ENCODE peak calls at places on chromosome 4, in eight cellular contexts. G, T, L, I, W, R, V and C are unnamed samples. For H3K27me3 and H3K36me3, the result is how much of the 10 kb centered on the place peaks cover.

GRCh38 chr4:116926631-116927295 is 158.6 kb downstream of the TRAM1L1 start:
- DNase-seq in G (no peak), T (no peak), L (peak), I (no peak), W (no peak), R (no peak), V (no peak), C (peak)

GRCh38 chr4:2805712-2806391 is 13.0 kb downstream of the SH3BP2 start:
- DNase-seq in G (no peak), T (peak), L (no peak), I (peak), W (no peak), R (no peak), V (no peak), C (no peak)

GRCh38 chr4:106092361-106093040 is 197.2 kb downstream of the NPNT start:
- DNase-seq in G (no peak), T (no peak), L (no peak), I (no peak), W (no peak), R (no peak), V (no peak), C (no peak)

GRCh38 chr4:108029731-108030130 is 40.0 kb downstream of the HADH start:
- DNase-seq in G (no peak), T (no peak), L (no peak), I (no peak), W (no peak), R (no peak), V (no peak), C (no peak)

GRCh38 chr4:32472918-32473317 is 1752.7 kb downstream of the PCDH7 start:
- DNase-seq in G (no peak), T (no peak), L (peak), I (no peak), W (no peak), R (no peak), V (no peak), C (no peak)

GRCh38 chr4:6008766-6009385 is 9.4 kb downstream of the C4orf50 start:
- DNase-seq in G (no peak), T (no peak), L (no peak), I (no peak), W (no peak), R (no peak), V (no peak), C (no peak)

GRCh38 chr4:968621-969394 is 4.6 kb downstream of the DGKQ start:
- DNase-seq in G (no peak), T (no peak), L (no peak), I (no peak), W (no peak), R (no peak), V (no peak), C (peak)

GRCh38 chr4:108586778-108587177 is 33.6 kb upstream of the RPL34 start:
- DNase-seq in G (no peak), T (no peak), L (no peak), I (no peak), W (no peak), R (no peak), V (no peak), C (no peak)

GRCh38 chr4:6199344-6199921 is 916 bp downstream of the JAKMIP1 start:
- DNase-seq in G (no peak), T (no peak), L (peak), I (no peak), W (no peak), R (peak), V (no peak), C (peak)

GRCh38 chr4:10565166-10565780 is 108.0 kb upstream of the ZNF518B start:
- DNase-seq in G (no peak), T (no peak), L (no peak), I (no peak), W (no peak), R (no peak), V (no peak), C (no peak)

GRCh38 chr4:8547108-8547911 is 32.9 kb upstream of the GPR78 start:
- DNase-seq in G (peak), T (no peak), L (peak), I (no peak), W (no peak), R (no peak), V (peak), C (peak)

GRCh38 chr4:12286351-12286750 is 857.7 kb upstream of the HS3ST1 start:
- DNase-seq in G (no peak), T (no peak), L (no peak), I (no peak), W (no peak), R (no peak), V (no peak), C (no peak)

GRCh38 chr4:78004270-78004669 is 52.9 kb upstream of the FRAS1 start:
- DNase-seq in G (no peak), T (no peak), L (no peak), I (no peak), W (no peak), R (no peak), V (no peak), C (no peak)

GRCh38 chr4:101140228-101140627 is 207.1 kb downstream of the PPP3CA start:
- DNase-seq in G (no peak), T (no peak), L (no peak), I (no peak), W (no peak), R (no peak), V (no peak), C (no peak)

GRCh38 chr4:174580597-174580996 is 58.3 kb upstream of the HPGD start:
- DNase-seq in G (no peak), T (no peak), L (no peak), I (no peak), W (no peak), R (no peak), V (no peak), C (no peak)

GRCh38 chr4:21522296-21522695 is 426.3 kb downstream of the KCNIP4 start:
- DNase-seq in G (no peak), T (no peak), L (no peak), I (no peak), W (no peak), R (no peak), V (no peak), C (no peak)

GRCh38 chr4:173802714-173803022 is 272.6 kb upstream of the HAND2 start:
- DNase-seq in G (no peak), T (no peak), L (no peak), I (no peak), W (no peak), R (no peak), V (no peak), C (no peak)

GRCh38 chr4:6278801-6279197 is 9.1 kb downstream of the WFS1 start:
- DNase-seq in G (no peak), T (peak), L (no peak), I (peak), W (no peak), R (no peak), V (no peak), C (no peak)

GRCh38 chr4:81358173-81358572 is 113.5 kb downstream of the RASGEF1B start:
- DNase-seq in G (no peak), T (no peak), L (no peak), I (no peak), W (no peak), R (no peak), V (no peak), C (no peak)

GRCh38 chr4:119300072-119300387 is 21.9 kb downstream of the FABP2 start:
- DNase-seq in G (no peak), T (peak), L (no peak), I (peak), W (no peak), R (peak), V (peak), C (no peak)

GRCh38 chr4:38757945-38758344 is 24.8 kb downstream of the TLR10 start:
- DNase-seq in G (no peak), T (no peak), L (peak), I (no peak), W (no peak), R (no peak), V (no peak), C (peak)

GRCh38 chr4:7845493-7846124 is 94.1 kb downstream of the AFAP1 start:
- DNase-seq in G (no peak), T (no peak), L (peak), I (no peak), W (no peak), R (no peak), V (no peak), C (peak)

GRCh38 chr4:76546282-76547166 is 111.5 kb downstream of the SHROOM3 start:
- DNase-seq in G (peak), T (no peak), L (no peak), I (no peak), W (no peak), R (no peak), V (peak), C (no peak)

GRCh38 chr4:17781831-17782287 is 438 bp upstream of the FAM184B start:
- DNase-seq in G (no peak), T (no peak), L (peak), I (no peak), W (no peak), R (no peak), V (no peak), C (peak)

DNA sequence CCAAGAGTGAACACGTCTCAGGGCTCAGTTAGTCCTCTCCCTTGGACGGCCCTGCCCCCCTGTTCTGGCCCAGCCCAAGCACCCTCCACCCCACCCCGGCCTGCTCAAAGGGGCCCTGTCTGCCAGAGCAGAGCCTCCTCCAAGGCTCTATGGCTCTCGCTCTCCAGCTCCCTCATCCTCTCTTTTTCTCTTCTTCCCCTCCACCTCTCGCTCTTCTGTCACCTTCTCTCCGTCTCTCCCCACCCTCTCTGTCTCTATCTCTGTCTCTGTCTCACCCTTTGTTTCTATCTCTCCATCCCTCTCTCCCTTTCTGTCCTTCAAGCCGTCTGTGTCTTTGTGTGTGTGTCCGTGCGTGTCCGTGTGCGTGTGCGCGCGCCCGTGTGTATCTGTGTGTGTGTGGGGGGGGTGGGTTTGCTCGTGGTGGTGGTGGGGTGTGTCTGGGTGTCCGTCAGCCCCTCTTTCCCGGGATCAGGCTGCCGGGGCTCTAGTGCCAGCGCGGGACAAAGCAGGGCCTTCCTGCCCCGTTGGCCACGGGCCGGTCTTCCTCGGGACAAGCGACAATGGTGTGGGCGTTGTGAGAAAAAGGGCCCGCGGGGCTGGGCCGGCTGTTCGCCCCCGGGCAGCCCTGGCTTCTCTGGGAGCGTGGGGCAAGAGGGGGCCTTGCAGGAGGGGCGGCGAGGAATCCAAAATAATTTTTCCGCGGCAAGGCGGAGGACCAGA is 8.7 kb downstream of the FRG2 start:
- DNase-seq in G (no peak), T (no peak), L (peak), I (no peak), W (no peak), R (no peak), V (no peak), C (peak)
- H3K27me3 ChIP-seq in G (half or more), T (under half), L (half or more), I (under half), W (under half), R (under half), V (under half), C (half or more)

GRCh38 chr4:65671402-65671801 is 1.1 kb upstream of the EPHA5 start:
- DNase-seq in G (no peak), T (no peak), L (no peak), I (no peak), W (no peak), R (no peak), V (no peak), C (no peak)

GRCh38 chr4:65670331-65671031 is at the start of gene EPHA5:
- DNase-seq in G (peak), T (peak), L (peak), I (peak), W (no peak), R (no peak), V (peak), C (peak)

GRCh38 chr4:65669008-65669971 is 999 bp downstream of the EPHA5 start:
- DNase-seq in G (no peak), T (no peak), L (peak), I (no peak), W (no peak), R (no peak), V (peak), C (peak)

GRCh38 chr4:65668201-65669007 is 1.9 kb downstream of the EPHA5 start:
- DNase-seq in G (no peak), T (no peak), L (peak), I (no peak), W (no peak), R (no peak), V (peak), C (peak)

DNA sequence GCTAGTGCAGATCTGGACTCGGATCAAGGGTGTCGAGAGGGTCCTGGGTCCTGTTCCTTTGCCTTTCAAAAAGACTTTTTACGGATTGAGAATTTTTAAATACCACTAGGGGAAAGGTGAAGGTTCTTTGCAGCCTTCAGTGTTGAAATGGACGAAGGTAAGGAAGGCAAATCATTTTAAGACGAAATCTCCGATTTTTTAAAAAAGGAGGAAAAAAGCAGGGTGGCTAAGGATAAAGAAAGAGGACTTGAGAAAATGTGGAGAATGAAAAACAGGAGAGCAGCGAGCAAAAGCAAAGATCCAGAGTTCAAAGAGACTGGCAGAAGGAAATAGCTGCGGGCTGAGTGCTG is 333 bp downstream of the EPHA5 start:
- DNase-seq in G (no peak), T (no peak), L (no peak), I (no peak), W (no peak), R (no peak), V (no peak), C (no peak)
- H3K4me3 ChIP-seq in G (peak), T (peak), L (peak), I (no peak), W (peak), R (no peak), V (peak), C (peak)

DNA sequence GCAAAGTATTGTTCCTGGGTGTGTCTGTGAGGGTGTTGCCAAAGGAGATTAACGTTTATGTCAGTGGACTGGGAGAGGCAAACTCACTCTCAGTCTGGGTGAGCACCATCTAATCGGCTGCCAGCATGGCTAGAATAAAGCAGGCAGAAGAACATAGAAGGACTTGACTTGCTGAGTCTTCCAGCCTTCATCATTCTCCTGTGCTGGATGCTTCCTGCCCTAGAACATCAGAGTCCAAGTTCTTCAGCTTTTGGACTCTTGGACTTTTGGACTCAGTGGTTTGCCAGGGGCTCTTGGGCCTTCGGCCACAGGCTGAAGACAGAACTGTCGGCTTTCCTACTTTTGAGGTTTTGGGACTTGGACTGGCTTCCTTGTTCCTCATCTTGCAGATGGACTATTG is 15.3 kb upstream of the ENPP6 start:
- DNase-seq in G (no peak), T (no peak), L (no peak), I (no peak), W (no peak), R (no peak), V (no peak), C (no peak)
- H3K36me3 ChIP-seq in G (under half), T (under half), L (under half), I (under half), W (under half), R (under half), V (under half), C (under half)

GRCh38 chr4:186345184-186345583 is 79.2 kb downstream of the F11 start:
- DNase-seq in G (peak), T (no peak), L (peak), I (no peak), W (no peak), R (no peak), V (no peak), C (peak)
- H3K27me3 ChIP-seq in G (under half), T (under half), L (half or more), I (under half), W (under half), R (under half), V (under half), C (half or more)

GRCh38 chr4:42519803-42520417 is 122.6 kb downstream of the SHISA3 start:
- DNase-seq in G (peak), T (peak), L (peak), I (no peak), W (no peak), R (peak), V (peak), C (peak)
- H3K4me3 ChIP-seq in G (no peak), T (no peak), L (no peak), I (no peak), W (no peak), R (no peak), V (no peak), C (no peak)